ENCODE peak calls at places on chromosomes 12 and 14, in seven cellular contexts. J, O, B, L, H, D and K are unnamed samples.

GRCh38 chr12:52390739-52391617 is 5.5 kb upstream of the KRT84 start:
- DNase-seq in J (no peak), B (no peak), L (no peak), D (no peak), H (peak; percentile 90), O (no peak), K (no peak)

GRCh38 chr12:24109381-24110039 is 160.0 kb upstream of the SOX5 start:
- DNase-seq in B (no peak), J (no peak), D (no peak), H (no peak), L (no peak), O (no peak), K (no peak)

GRCh38 chr14:50001146-50001998 is 108.5 kb downstream of the ARF6 start:
- DNase-seq in B (no peak), L (peak; percentile 65), D (no peak), O (peak; percentile 80), H (peak; percentile 82), J (peak; percentile 50), K (peak; percentile 57)

GRCh38 chr12:126772171-126772864 is 1494.7 kb upstream of the TMEM132C start:
- DNase-seq in D (no peak), L (no peak), H (no peak), B (no peak), O (no peak), J (peak; percentile 25), K (no peak)

GRCh38 chr14:101412741-101413140 is 148.6 kb upstream of the DIO3 start:
- DNase-seq in O (no peak), B (no peak), J (no peak), H (no peak), L (no peak), D (no peak), K (no peak)

GRCh38 chr14:68250950-68251765 is 431.6 kb downstream of the RAD51B start:
- DNase-seq in J (no peak), L (no peak), D (no peak), B (no peak), H (no peak), O (no peak), K (no peak)

GRCh38 chr12:2309647-2310046 is 256.9 kb downstream of the CACNA1C start:
- DNase-seq in L (no peak), B (no peak), D (no peak), O (no peak), H (no peak), J (no peak), K (no peak)

GRCh38 chr12:81644503-81644902 is 114.6 kb downstream of the PPFIA2 start:
- DNase-seq in L (no peak), B (no peak), D (no peak), O (no peak), H (no peak), J (no peak), K (no peak)

GRCh38 chr12:79262938-79263337 is 398.4 kb downstream of the SYT1 start:
- DNase-seq in D (no peak), L (no peak), O (no peak), J (no peak), H (no peak), B (no peak), K (no peak)

GRCh38 chr14:85532981-85533820 is 3.3 kb downstream of the FLRT2 start:
- DNase-seq in L (peak; percentile 43), J (no peak), B (peak; percentile 80), O (peak; percentile 76), D (no peak), H (peak; percentile 94), K (peak; percentile 61)

GRCh38 chr12:54051916-54052744 is 1.5 kb upstream of the HOXC4 start:
- DNase-seq in H (no peak), D (no peak), L (no peak), O (no peak), B (no peak), J (no peak), K (no peak)
- H3K4me3 ChIP-seq in H (no peak overlapping the region), D (no peak overlapping the region), L (no peak overlapping the region), O (no peak overlapping the region), B (peak overlapping the region; percentile 36), J (no peak overlapping the region), K (no peak overlapping the region)

DNA sequence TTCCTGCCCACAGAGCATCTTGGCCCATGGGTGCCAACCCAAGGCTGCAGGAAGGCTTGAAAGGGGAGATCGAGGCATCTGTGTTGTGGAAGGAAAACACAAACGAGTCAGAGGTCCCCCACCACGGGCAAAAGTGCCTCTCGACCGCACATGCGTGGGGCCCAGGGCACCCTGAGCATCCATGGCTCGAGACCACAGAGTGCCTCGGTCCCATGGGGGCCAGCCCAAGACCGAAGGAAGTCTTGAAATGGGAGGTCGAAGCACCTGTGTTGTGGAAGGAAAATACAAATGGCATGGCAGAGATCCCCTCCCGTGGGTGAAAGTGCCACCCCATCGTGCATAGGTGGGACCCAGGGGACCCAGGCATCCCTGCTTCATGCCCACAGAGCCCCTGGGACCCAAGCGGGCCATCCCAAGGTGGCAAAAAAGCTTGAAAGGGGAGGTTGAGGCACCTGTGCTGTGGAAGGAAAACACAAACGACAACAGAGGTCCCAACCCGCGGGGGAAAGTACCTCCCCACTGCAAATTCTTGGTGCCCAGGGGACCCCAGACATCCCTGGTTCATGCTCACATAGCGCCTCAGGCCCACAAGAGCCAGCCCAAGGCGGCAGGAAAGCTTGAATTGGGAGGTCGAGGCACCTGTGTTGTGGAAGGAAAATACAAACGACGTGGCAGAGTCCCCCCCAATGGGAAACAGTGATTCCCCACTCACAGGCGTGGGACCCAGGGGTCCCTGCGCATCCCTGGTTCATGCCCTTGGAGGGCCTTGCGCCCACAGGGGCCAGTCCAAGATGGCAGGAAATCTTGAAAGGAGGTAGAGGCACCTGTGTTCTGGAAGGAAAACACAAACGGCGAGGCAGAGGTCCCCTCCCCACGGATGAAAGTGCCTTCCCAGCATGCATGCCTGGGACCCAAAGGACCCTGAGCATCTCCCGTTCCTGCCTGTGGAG is 373.0 kb downstream of the ALG10 start:
- DNase-seq in B (peak; percentile 26), D (no peak), O (peak; percentile 49), L (peak; percentile 23), H (peak; percentile 10), J (no peak), K (peak; percentile 7)
- H3K9me3 ChIP-seq in B (peaks cover 32% of the 10 kb centered on the region), D (peaks cover 5% of the 10 kb centered on the region), O (peaks cover 71% of the 10 kb centered on the region), L (peaks cover 11% of the 10 kb centered on the region), H (peaks cover 21% of the 10 kb centered on the region), J (peaks cover 4% of the 10 kb centered on the region), K (no peaks in the 10 kb centered on the region)

GRCh38 chr12:14384783-14385638 is 19.5 kb downstream of the ATF7IP start:
- DNase-seq in B (no peak), J (peak; percentile 33), H (peak; percentile 88), L (no peak), D (no peak), O (peak; percentile 68), K (no peak)

GRCh38 chr12:14390449-14390848 is 25.0 kb downstream of the ATF7IP start:
- DNase-seq in L (no peak), B (no peak), O (no peak), J (no peak), D (no peak), H (no peak), K (no peak)

GRCh38 chr12:14390885-14391530 is 25.5 kb downstream of the ATF7IP start:
- DNase-seq in D (no peak), H (no peak), J (no peak), B (no peak), L (no peak), O (no peak), K (no peak)

GRCh38 chr12:14387472-14387871 is 22.0 kb downstream of the ATF7IP start:
- DNase-seq in L (no peak), D (no peak), J (no peak), H (no peak), B (no peak), O (no peak), K (no peak)
- H3K4me1 ChIP-seq in L (peaks cover 25% of the 10 kb centered on the region), D (peaks cover 67% of the 10 kb centered on the region), J (peaks cover 77% of the 10 kb centered on the region), H (peaks cover 5% of the 10 kb centered on the region), B (peaks cover 52% of the 10 kb centered on the region), O (peaks cover 15% of the 10 kb centered on the region), K (peaks cover 15% of the 10 kb centered on the region)

DNA sequence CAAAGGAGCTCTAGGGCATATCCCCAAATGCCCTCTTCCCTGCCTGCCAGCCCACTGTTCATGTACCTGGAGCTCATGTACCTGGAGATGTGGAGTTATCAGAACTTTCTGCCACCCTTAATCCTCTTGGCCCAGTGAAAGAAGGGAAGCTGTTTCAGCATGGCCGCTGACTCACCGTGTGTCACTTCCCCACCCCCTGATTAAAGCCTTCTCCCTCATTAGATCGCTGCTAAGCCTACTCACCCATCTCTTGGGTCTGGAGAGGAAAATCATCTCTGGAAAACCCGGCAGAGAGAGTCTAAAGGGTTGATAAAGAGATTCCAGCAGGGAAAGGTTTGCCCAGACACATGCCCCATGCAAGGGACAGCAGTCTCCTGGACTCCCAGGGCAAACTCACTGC is 4.5 kb upstream of the LTBP2 start:
- DNase-seq in D (no peak), O (no peak), H (peak; percentile 55), B (no peak), J (no peak), L (no peak), K (peak; percentile 83)
- H3K4me3 ChIP-seq in D (peak overlapping the region; percentile 39), O (no peak overlapping the region), H (peak overlapping the region; percentile 32), B (no peak overlapping the region), J (no peak overlapping the region), L (no peak overlapping the region), K (no peak overlapping the region)

DNA sequence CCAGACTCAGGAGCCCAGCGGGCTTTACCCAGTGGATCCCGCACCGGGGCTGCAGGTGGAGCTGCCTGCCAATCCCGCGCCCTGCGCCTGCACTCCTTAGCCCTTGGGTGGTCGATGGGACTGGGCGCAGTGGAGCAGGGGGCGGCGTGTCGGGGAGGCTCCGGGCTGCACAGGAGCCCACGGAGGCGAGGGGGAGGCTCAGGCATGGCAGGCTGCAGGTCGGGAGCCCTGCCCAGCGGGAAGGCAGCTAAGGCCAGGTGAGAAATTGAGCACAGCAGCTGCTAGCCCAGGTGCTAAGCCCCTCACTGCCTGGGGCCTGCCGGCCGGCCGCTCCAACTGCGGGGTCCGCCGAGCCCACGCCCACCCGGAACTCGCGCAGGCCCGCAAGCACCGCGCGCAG is 50.1 kb downstream of the RMST start:
- DNase-seq in J (no peak), O (no peak), H (no peak), B (no peak), L (no peak), D (no peak), K (peak; percentile 68)
- H3K9me3 ChIP-seq in J (no peaks in the 10 kb centered on the region), O (no peaks in the 10 kb centered on the region), H (peaks cover 15% of the 10 kb centered on the region), B (no peaks in the 10 kb centered on the region), L (no peaks in the 10 kb centered on the region), D (no peaks in the 10 kb centered on the region), K (peaks cover 7% of the 10 kb centered on the region)

DNA sequence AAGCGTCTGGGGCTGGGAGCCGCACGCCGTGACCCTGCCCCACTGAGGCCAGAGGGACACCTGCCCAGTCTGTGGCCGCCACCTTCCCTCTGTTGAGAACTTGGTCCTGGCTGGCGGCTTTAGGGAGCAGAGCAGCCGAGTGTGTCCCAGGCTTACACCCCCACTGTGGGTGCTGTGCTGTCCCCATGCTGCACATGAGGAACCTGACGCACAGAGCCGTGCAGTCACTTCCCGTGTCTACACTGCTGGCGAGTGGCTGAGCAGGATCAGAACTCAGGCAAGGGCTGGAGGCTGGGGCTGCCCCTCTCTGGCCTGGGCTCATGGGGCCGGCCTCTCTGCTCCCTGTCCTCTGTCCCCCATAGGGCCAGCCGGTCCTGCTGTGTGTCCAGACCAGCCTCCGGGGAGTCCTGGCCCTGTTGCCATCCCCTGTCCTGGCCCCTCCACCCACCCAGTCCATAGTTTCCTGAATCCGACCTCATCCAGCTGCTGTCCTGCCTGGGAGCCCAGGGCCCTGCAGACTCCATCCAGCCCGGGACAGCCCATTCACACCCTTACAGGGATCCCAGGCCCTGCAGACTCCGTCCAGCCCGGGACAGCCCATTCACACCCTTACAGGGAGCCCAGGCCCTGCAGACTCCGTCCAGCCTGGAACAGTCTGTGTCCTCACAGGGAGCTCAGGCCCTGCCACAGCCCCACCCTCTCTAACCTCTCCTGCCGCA is 10.3 kb downstream of the FBRSL1 start:
- DNase-seq in D (no peak), L (no peak), H (peak; percentile 90), O (no peak), J (no peak), B (no peak), K (no peak)
- H3K4me1 ChIP-seq in D (peaks cover 40% of the 10 kb centered on the region), L (peaks cover 90% of the 10 kb centered on the region), H (no peaks in the 10 kb centered on the region), O (peaks cover 85% of the 10 kb centered on the region), J (peaks cover 78% of the 10 kb centered on the region), B (peaks cover 73% of the 10 kb centered on the region), K (peaks cover 14% of the 10 kb centered on the region)